ENCODE peak calls at places on chromosomes 6 and 20, in nine cellular contexts. K is GM23338; N is AG04450; C is astrocyte; M is GM13976; Z is CD8-positive, alpha-beta T cell; Y is CD4-positive, alpha-beta T cell; I is endothelial cell; Q is IMR-90. S is an unnamed sample.

GRCh38 chr6:87588756-87589407 is 905 bp downstream of the RARS2 start:
- DNase-seq in K (no peak), N (no peak), C (peak), M (no peak), Z (no peak), Y (no peak), I (no peak), Q (no peak), S (no peak)

GRCh38 chr6:105872244-105872643 is 213.9 kb upstream of the PRDM1 start:
- DNase-seq in K (no peak), N (no peak), C (no peak), M (no peak), Z (no peak), Y (no peak), I (no peak), Q (peak), S (no peak)

GRCh38 chr6:21294144-21294543 is 299.4 kb upstream of the SOX4 start:
- DNase-seq in K (no peak), N (no peak), C (no peak), M (no peak), Z (no peak), Y (no peak), I (no peak), Q (no peak), S (no peak)

GRCh38 chr6:17281100-17281496 is at the start of gene RBM24:
- DNase-seq in K (peak), N (peak), C (peak), M (peak), Z (no peak), Y (no peak), I (peak), Q (peak), S (no peak)

GRCh38 chr20:17650816-17651760 is 31.0 kb downstream of the RRBP1 start:
- DNase-seq in K (no peak), N (no peak), C (no peak), M (peak), Z (no peak), Y (no peak), I (no peak), Q (peak), S (no peak)

GRCh38 chr20:18984238-18985200 is 170.9 kb downstream of the SCP2D1 start:
- DNase-seq in K (no peak), N (no peak), C (no peak), M (peak), Z (no peak), Y (no peak), I (no peak), Q (no peak), S (no peak)

GRCh38 chr20:44715495-44716308 is 533 bp downstream of the CCN5 start:
- DNase-seq in K (no peak), N (no peak), C (no peak), M (no peak), Z (no peak), Y (no peak), I (no peak), Q (no peak), S (no peak)

GRCh38 chr6:145206247-145206907 is 528.9 kb downstream of the EPM2A start:
- DNase-seq in K (no peak), N (no peak), C (peak), M (no peak), Z (no peak), Y (no peak), I (no peak), Q (peak), S (no peak)

GRCh38 chr6:29602564-29603361 is 17.8 kb downstream of the OR2H2 start:
- DNase-seq in K (peak), N (peak), C (peak), M (peak), Z (no peak), Y (no peak), I (peak), Q (peak), S (no peak)

GRCh38 chr6:135030056-135030473 is 24.6 kb downstream of the HBS1L start:
- DNase-seq in K (no peak), N (no peak), C (no peak), M (peak), Z (no peak), Y (no peak), I (no peak), Q (no peak), S (no peak)

GRCh38 chr6:163663575-163663974 is 249.1 kb downstream of the QKI start:
- DNase-seq in K (no peak), N (no peak), C (no peak), M (no peak), Z (no peak), Y (no peak), I (no peak), Q (no peak), S (no peak)

GRCh38 chr6:108588586-108588985 is 27.9 kb downstream of the FOXO3 start:
- DNase-seq in K (peak), N (no peak), C (peak), M (no peak), Z (no peak), Y (no peak), I (no peak), Q (peak), S (no peak)

GRCh38 chr6:70903665-70904452 is 53.0 kb downstream of the B3GAT2 start:
- DNase-seq in K (no peak), N (no peak), C (no peak), M (no peak), Z (no peak), Y (no peak), I (no peak), Q (no peak), S (no peak)

GRCh38 chr6:2498224-2498623 is 252.5 kb downstream of the MYLK4 start:
- DNase-seq in K (no peak), N (no peak), C (peak), M (no peak), Z (no peak), Y (no peak), I (no peak), Q (no peak), S (no peak)

GRCh38 chr20:24634855-24635254 is 165.4 kb downstream of the SYNDIG1 start:
- DNase-seq in K (peak), N (peak), C (peak), M (no peak), Z (no peak), Y (no peak), I (no peak), Q (peak), S (no peak)

GRCh38 chr6:83192456-83192855 is 609 bp downstream of the PGM3 start:
- DNase-seq in K (no peak), N (no peak), C (peak), M (no peak), Z (no peak), Y (no peak), I (no peak), Q (no peak), S (no peak)

GRCh38 chr6:45538636-45539035 is 160.9 kb upstream of the SUPT3H start:
- DNase-seq in K (no peak), N (no peak), C (no peak), M (no peak), Z (no peak), Y (no peak), I (no peak), Q (no peak), S (no peak)

GRCh38 chr6:41664271-41664670 is 26.0 kb downstream of the MDFI start:
- DNase-seq in K (no peak), N (no peak), C (no peak), M (no peak), Z (no peak), Y (no peak), I (no peak), Q (no peak), S (no peak)

GRCh38 chr6:64034840-64035656 is 399.4 kb downstream of the PHF3 start:
- DNase-seq in K (no peak), N (peak), C (no peak), M (no peak), Z (no peak), Y (no peak), I (no peak), Q (peak), S (no peak)

GRCh38 chr6:135940783-135941182 is 89.3 kb downstream of the PDE7B start:
- DNase-seq in K (no peak), N (no peak), C (no peak), M (no peak), Z (no peak), Y (no peak), I (no peak), Q (no peak), S (no peak)

GRCh38 chr20:19212524-19213502 is at the start of gene SLC24A3:
- DNase-seq in K (peak), N (no peak), C (no peak), M (peak), Z (no peak), Y (no peak), I (peak), Q (no peak), S (no peak)

GRCh38 chr6:115945806-115946205 is 114.9 kb downstream of the FRK start:
- DNase-seq in K (no peak), N (no peak), C (no peak), M (no peak), Z (no peak), Y (no peak), I (no peak), Q (no peak), S (no peak)

GRCh38 chr6:3977875-3978711 is 100.8 kb downstream of the FAM217A start:
- DNase-seq in K (peak), N (peak), C (peak), M (peak), Z (peak), Y (peak), I (peak), Q (peak), S (no peak)

GRCh38 chr6:26383624-26384417 is 913 bp downstream of the BTN2A2 start:
- DNase-seq in K (peak), N (peak), C (peak), M (no peak), Z (no peak), Y (no peak), I (no peak), Q (peak), S (no peak)

GRCh38 chr6:13624871-13625288 is 9.7 kb downstream of the NOL7 start:
- DNase-seq in K (peak), N (no peak), C (no peak), M (peak), Z (no peak), Y (no peak), I (no peak), Q (peak), S (no peak)

GRCh38 chr6:33427585-33428218 is 7.8 kb downstream of the SYNGAP1 start:
- DNase-seq in K (peak), N (no peak), C (no peak), M (peak), Z (peak), Y (no peak), I (peak), Q (no peak), S (peak)

GRCh38 chr6:16168858-16169257 is 40.0 kb downstream of the MYLIP start:
- DNase-seq in K (peak), N (no peak), C (no peak), M (no peak), Z (no peak), Y (no peak), I (peak), Q (peak), S (no peak)

GRCh38 chr6:63882208-63882607 is 246.6 kb downstream of the PHF3 start:
- DNase-seq in K (peak), N (no peak), C (no peak), M (no peak), Z (no peak), Y (no peak), I (no peak), Q (no peak), S (no peak)

GRCh38 chr6:138286698-138287097 is 68.4 kb upstream of the PBOV1 start:
- DNase-seq in K (no peak), N (no peak), C (no peak), M (no peak), Z (no peak), Y (no peak), I (no peak), Q (no peak), S (no peak)

GRCh38 chr6:13190391-13190790 is 137.9 kb downstream of the TBC1D7 start:
- DNase-seq in K (no peak), N (no peak), C (peak), M (no peak), Z (no peak), Y (no peak), I (no peak), Q (no peak), S (no peak)

GRCh38 chr6:137568067-137568466 is 73.9 kb upstream of the OLIG3 start:
- DNase-seq in K (no peak), N (no peak), C (no peak), M (no peak), Z (no peak), Y (no peak), I (no peak), Q (no peak), S (no peak)

GRCh38 chr20:49207071-49207470 is 12.1 kb upstream of the DDX27 start:
- DNase-seq in K (peak), N (no peak), C (no peak), M (peak), Z (no peak), Y (no peak), I (no peak), Q (no peak), S (no peak)
- TF ChIP-seq CTCF in K (peak), N (no peak), C (no peak), M (peak), Z (no peak), Y (no peak), I (no peak), Q (no peak), S (no peak)

GRCh38 chr20:1964659-1965405 is 29.0 kb downstream of the PDYN start:
- DNase-seq in K (peak), N (no peak), C (no peak), M (no peak), Z (no peak), Y (no peak), I (peak), Q (no peak), S (no peak)
- TF ChIP-seq CTCF in K (peak), N (peak), C (peak), M (no peak), Z (no peak), Y (no peak), I (no peak), Q (peak), S (no peak)

DNA sequence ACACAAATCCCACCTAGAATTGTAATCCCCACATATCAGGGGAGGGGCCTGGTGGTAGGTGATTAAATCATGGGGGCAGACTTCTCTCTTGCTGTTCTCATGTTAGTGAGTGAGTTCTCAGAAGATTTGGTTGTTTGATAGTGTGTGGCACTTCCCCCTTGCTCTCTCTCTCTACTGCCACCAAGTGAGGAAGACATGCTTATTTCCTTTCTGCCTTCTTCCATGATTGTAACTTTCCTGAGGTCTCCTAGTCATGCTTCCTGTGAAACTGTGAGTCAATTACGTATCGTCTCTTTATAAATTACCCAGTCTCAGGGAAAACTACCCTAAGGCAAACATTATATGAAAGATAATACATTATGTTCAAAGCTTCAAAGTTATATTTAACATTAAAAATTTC is 1297.5 kb upstream of the CITED2 start:
- DNase-seq in K (peak), N (no peak), C (no peak), M (no peak), Z (no peak), Y (no peak), I (no peak), Q (no peak), S (no peak)
- TF ChIP-seq CTCF in K (peak), N (no peak), C (no peak), M (no peak), Z (no peak), Y (no peak), I (no peak), Q (no peak), S (no peak)

DNA sequence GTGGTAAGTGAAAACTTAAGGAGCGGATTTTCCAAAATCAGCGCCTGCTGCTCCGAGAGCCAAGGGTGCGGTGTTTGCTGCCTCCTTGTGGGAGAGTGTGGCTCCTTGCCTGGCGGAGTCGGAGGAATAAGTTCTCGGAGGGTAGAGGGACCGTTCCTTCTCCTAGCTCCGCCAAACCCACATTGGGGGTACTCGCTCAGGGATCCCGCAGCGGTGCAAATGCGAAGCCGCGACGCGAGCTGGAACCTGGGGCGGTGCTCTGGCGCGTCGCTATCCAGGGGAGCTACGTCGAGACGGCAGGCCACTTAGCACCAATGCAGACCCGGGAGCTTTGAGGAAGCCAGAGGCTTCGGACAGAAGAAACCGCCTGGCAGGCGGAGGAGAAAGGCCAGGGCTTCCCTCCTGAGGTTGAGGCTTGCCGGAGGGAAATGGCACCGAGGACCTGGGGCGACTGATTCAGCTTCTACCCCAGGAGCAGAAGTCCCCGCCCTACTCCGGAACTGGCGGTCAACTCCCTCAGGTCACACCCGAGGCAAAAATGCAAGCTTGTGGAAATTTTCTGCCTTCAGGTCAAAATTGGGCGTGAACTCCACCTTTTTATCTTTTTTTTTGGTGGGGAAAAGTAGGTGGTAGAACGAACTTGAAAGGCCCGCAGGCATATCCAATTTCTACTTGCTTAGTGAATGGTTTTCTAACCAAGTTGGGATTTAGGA is 5.7 kb upstream of the DDX43 start:
- DNase-seq in K (peak), N (peak), C (peak), M (peak), Z (peak), Y (peak), I (peak), Q (peak), S (peak)
- TF ChIP-seq CTCF in K (peak), N (peak), C (peak), M (peak), Z (no peak), Y (peak), I (peak), Q (peak), S (no peak)

DNA sequence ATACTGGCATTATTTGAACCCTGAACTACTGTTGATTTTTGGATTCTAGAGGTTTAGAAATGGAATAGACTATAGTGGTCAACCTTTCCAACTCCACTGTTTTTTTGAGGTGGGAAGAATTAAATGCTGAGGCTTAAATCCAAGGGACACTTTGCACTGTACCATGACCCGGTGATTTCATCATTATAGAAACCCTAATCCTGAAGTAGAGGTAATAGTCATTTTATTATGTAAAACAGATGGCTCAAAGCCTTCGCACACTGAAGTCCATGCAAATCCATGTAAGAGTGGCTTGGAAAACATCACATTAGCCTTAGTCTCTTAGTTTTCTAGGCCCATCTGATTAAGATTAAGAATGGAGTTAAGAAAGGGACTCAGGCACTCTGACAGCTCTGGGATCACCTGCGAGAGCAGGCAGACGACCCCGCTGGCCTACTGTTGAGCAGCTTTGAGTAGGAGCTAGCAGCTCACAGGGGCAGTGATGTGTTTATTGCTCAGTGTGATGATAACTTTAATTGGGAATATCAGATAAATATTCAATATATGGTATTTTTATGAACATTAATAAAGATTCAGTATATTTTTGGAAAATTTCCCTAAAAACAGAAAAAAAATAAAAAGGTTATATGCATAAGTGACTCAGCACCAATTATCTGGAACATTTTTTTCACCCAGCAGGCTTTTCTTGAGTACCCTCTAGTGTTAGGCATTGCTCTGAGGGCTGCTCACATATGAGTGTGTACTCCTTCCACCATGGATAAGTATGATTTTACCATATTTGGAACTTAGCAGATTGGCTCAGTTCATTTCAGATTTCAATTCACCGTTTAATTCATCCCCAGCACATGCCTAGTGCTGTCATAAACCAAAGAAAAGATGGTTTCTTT is 13.4 kb downstream of the SLX4IP start:
- DNase-seq in K (no peak), N (no peak), C (peak), M (no peak), Z (no peak), Y (no peak), I (no peak), Q (peak), S (no peak)
- TF ChIP-seq CTCF in K (no peak), N (no peak), C (no peak), M (no peak), Z (no peak), Y (no peak), I (no peak), Q (no peak), S (no peak)

GRCh38 chr20:49814057-49814675 is 1.5 kb downstream of the SLC9A8 start:
- DNase-seq in K (no peak), N (no peak), C (no peak), M (no peak), Z (no peak), Y (no peak), I (no peak), Q (no peak), S (no peak)

GRCh38 chr20:49811825-49812462 is 684 bp upstream of the SLC9A8 start:
- DNase-seq in K (no peak), N (no peak), C (peak), M (no peak), Z (no peak), Y (no peak), I (no peak), Q (peak), S (no peak)

GRCh38 chr20:49810491-49811190 is 2.0 kb upstream of the SLC9A8 start:
- DNase-seq in K (no peak), N (no peak), C (no peak), M (no peak), Z (no peak), Y (no peak), I (no peak), Q (no peak), S (no peak)

GRCh38 chr20:49813305-49813974 is 812 bp downstream of the SLC9A8 start:
- DNase-seq in K (no peak), N (no peak), C (no peak), M (peak), Z (no peak), Y (no peak), I (no peak), Q (no peak), S (no peak)

GRCh38 chr20:49812463-49813304 is at the start of gene SLC9A8:
- DNase-seq in K (peak), N (no peak), C (peak), M (peak), Z (peak), Y (peak), I (peak), Q (peak), S (peak)
- TF ChIP-seq CTCF in K (no peak), N (peak), C (peak), M (no peak), Z (peak), Y (peak), I (no peak), Q (peak), S (no peak)

S was measured in activated B cell treated with CpG ODN at 0.5 μM for 24 hours.